ENCODE peak calls at places on chromosomes 3 and 15, in seven cellular contexts. L, G, F, Q, V, A and K are unnamed samples. For H3K27me3 and H3K4me1, the result is how much of the 10 kb centered on the place peaks cover.

GRCh38 chr15:36810656-36811449 is 231.4 kb downstream of the CDIN1 start:
- DNase-seq in V (no peak), L (no peak), A (peak), G (no peak), F (no peak), Q (peak), K (no peak)

GRCh38 chr15:38130739-38131498 is 121.7 kb upstream of the SPRED1 start:
- DNase-seq in F (peak), Q (peak), A (no peak), L (peak), V (no peak), G (peak), K (peak)

GRCh38 chr3:127409421-127410136 is 121.7 kb upstream of the PRR20G start:
- DNase-seq in F (no peak), L (no peak), G (no peak), Q (no peak), A (no peak), V (no peak), K (peak)

GRCh38 chr3:46517016-46517770 is 19.4 kb downstream of the RTP3 start:
- DNase-seq in L (peak), V (no peak), G (peak), A (no peak), F (no peak), Q (no peak), K (no peak)

GRCh38 chr15:26771917-26772587 is 814 bp downstream of the GABRB3 start:
- DNase-seq in F (no peak), L (no peak), A (peak), V (peak), G (no peak), Q (no peak), K (no peak)

GRCh38 chr15:37019479-37020433 is 80.6 kb downstream of the MEIS2 start:
- DNase-seq in V (no peak), G (no peak), Q (no peak), L (no peak), F (no peak), A (no peak), K (no peak)

GRCh38 chr3:63724987-63725386 is 72.5 kb downstream of the SNTN start:
- DNase-seq in V (no peak), G (peak), A (no peak), Q (peak), F (no peak), L (peak), K (no peak)

GRCh38 chr3:35198857-35199256 is 440.5 kb upstream of the ARPP21 start:
- DNase-seq in V (no peak), A (no peak), G (no peak), Q (no peak), L (no peak), F (no peak), K (no peak)

GRCh38 chr15:76991741-76992645 is 2.9 kb upstream of the PSTPIP1 start:
- DNase-seq in V (no peak), L (no peak), Q (no peak), G (no peak), A (no peak), F (peak), K (no peak)

GRCh38 chr15:44719293-44719999 is 8.1 kb downstream of the B2M start:
- DNase-seq in Q (no peak), L (no peak), A (no peak), V (no peak), G (no peak), F (no peak), K (peak)

GRCh38 chr3:52395503-52395865 is 49.4 kb downstream of the SEMA3G start:
- DNase-seq in V (no peak), A (no peak), G (no peak), L (no peak), F (no peak), Q (no peak), K (no peak)

GRCh38 chr3:149582395-149582794 is 75.4 kb downstream of the WWTR1 start:
- DNase-seq in G (no peak), L (no peak), F (no peak), V (no peak), Q (no peak), A (no peak), K (no peak)

GRCh38 chr3:15797600-15798303 is at the start of gene ANKRD28:
- DNase-seq in L (peak), G (peak), V (peak), F (no peak), Q (peak), A (peak), K (peak)

GRCh38 chr15:25900426-25900825 is 37.3 kb upstream of the ATP10A start:
- DNase-seq in Q (no peak), F (no peak), A (no peak), G (no peak), L (no peak), V (no peak), K (no peak)

GRCh38 chr3:33360136-33360825 is 79.9 kb downstream of the UBP1 start:
- DNase-seq in V (no peak), A (no peak), Q (no peak), F (no peak), G (peak), L (peak), K (no peak)

GRCh38 chr3:134905647-134905935 is 110.5 kb downstream of the EPHB1 start:
- DNase-seq in F (no peak), G (no peak), L (no peak), V (no peak), Q (no peak), A (no peak), K (no peak)

GRCh38 chr3:156120528-156121251 is at the start of gene KCNAB1:
- DNase-seq in F (no peak), L (no peak), A (peak), Q (no peak), G (no peak), V (no peak), K (no peak)

GRCh38 chr15:65344909-65345275 is 32.9 kb downstream of the IGDCC3 start:
- DNase-seq in F (no peak), Q (no peak), V (no peak), L (peak), A (no peak), G (no peak), K (no peak)

GRCh38 chr3:81274671-81275070 is 486.8 kb downstream of the GBE1 start:
- DNase-seq in Q (no peak), F (no peak), A (no peak), G (no peak), V (no peak), L (no peak), K (no peak)

GRCh38 chr3:45123030-45123429 is 23.1 kb downstream of the CDCP1 start:
- DNase-seq in G (peak), V (no peak), L (peak), Q (no peak), F (no peak), A (no peak), K (no peak)

DNA sequence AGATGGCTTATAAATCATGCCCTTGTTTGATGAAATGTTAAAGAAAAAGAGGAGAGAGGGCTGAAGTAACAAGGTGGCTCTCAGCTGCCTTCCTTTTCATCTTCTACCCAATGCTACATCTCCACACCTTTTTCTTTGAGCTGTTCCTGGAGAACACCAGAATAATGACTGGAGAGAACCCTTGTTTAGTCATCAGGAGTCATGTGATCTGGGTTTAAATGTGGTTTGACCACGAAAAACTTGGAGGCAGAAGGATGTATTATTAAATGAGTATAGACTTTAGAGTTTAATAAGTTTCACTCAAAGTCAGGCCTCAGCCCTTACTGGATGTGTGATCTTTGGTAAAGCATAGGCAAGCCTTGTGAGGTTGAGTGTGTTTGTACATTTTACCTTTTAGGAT is 230.3 kb upstream of the TBL1XR1 start:
- DNase-seq in L (peak), A (no peak), G (no peak), Q (no peak), V (no peak), F (no peak), K (no peak)
- H3K4me3 ChIP-seq in L (no peak), A (no peak), G (no peak), Q (no peak), V (no peak), F (no peak), K (no peak)

DNA sequence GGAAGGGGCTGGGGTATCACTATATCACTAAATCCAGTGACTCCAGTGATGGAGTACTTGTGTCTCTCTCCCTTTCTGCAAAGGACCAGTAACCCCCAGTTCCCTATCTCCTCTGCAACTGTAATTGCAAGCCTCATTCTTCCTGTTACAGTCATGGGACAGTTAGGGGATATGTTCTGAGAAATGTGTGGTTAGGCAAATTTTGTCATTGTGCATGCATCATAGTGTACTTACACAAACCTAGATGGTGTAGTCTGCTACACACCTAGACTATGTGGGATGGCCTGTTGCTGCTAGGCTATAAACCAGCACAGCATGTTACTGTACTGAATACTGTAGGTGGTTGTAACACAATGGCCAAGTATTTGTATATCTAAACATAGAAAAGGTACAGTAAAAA is 2.2 kb downstream of the VPS8 start:
- DNase-seq in V (no peak), Q (no peak), G (no peak), A (no peak), L (no peak), F (no peak), K (no peak)
- H3K27me3 ChIP-seq in V (under half), Q (under half), G (under half), A (under half), L (under half), F (under half), K (under half)

GRCh38 chr15:101020451-101020850 is 101.3 kb downstream of the LRRK1 start:
- DNase-seq in Q (no peak), A (no peak), V (no peak), G (no peak), F (no peak), L (no peak), K (peak)

GRCh38 chr15:101017935-101018849 is 99.0 kb downstream of the LRRK1 start:
- DNase-seq in F (peak), G (no peak), L (no peak), Q (no peak), A (no peak), V (no peak), K (peak)

GRCh38 chr15:101017041-101017754 is 98.0 kb downstream of the LRRK1 start:
- DNase-seq in A (no peak), V (no peak), G (no peak), Q (peak), L (no peak), F (peak), K (peak)

GRCh38 chr15:101020945-101021344 is 101.8 kb downstream of the LRRK1 start:
- DNase-seq in A (no peak), L (no peak), V (no peak), Q (no peak), G (no peak), F (peak), K (peak)

GRCh38 chr15:101019351-101019750 is 100.2 kb downstream of the LRRK1 start:
- DNase-seq in Q (no peak), V (no peak), F (peak), A (no peak), G (no peak), L (no peak), K (peak)
- H3K4me1 ChIP-seq in Q (under half), V (under half), F (under half), A (under half), G (under half), L (under half), K (under half)

DNA sequence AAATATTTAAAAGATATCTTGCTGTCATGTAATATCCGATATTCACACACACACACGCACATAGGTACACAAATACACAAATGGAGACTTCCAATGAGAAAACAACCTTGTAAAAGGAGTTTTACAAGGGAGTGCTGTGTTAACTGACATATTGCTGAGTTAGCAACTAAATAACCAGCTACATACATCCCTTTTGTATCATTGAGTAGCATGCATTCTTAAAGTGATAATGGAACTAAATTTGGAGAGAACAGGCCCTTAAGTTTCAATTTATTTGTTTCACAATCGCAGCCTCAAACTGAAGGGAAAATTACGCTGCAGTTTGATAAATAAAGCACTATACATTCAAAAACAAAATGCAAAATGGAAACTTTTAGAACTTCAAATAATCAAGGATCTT is 1046.0 kb upstream of the NR2F2 start:
- DNase-seq in G (no peak), Q (no peak), L (no peak), V (no peak), F (no peak), A (no peak), K (no peak)
- H3K4me3 ChIP-seq in G (no peak), Q (no peak), L (no peak), V (no peak), F (no peak), A (no peak), K (no peak)

GRCh38 chr3:181695661-181696491 is 15.8 kb upstream of the SOX2 start:
- DNase-seq in A (no peak), F (no peak), V (no peak), G (no peak), Q (no peak), L (no peak), K (no peak)
- H3K27me3 ChIP-seq in A (under half), F (half or more), V (under half), G (under half), Q (under half), L (under half), K (half or more)

DNA sequence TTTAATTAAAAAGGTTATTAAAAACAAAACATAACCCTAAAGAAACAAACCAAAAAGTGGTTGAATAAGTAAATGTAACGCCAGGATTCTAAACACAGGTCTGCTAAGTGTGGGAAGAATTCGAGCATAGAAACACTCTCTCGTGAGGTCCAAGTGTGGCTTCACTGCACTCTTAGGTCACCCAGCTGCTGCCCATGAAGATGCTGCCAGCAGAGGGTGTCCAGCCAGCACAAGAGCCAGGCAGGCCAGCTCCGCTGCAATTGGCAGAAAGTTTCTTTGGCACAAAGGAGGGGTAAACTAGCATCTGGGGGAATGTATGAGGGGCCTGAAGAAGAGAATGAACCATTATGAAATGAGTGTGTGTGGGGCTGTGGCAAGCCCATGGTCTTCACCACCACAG is 215.7 kb upstream of the FEZF2 start:
- DNase-seq in V (no peak), G (no peak), A (no peak), L (no peak), Q (no peak), F (no peak), K (no peak)
- H3K4me1 ChIP-seq in V (under half), G (under half), A (under half), L (under half), Q (under half), F (under half), K (under half)

GRCh38 chr3:177281292-177281942 is 84.1 kb upstream of the TBL1XR1 start:
- DNase-seq in A (no peak), G (no peak), F (no peak), V (no peak), L (no peak), Q (peak), K (no peak)
- H3K4me3 ChIP-seq in A (no peak), G (no peak), F (no peak), V (no peak), L (no peak), Q (no peak), K (no peak)

DNA sequence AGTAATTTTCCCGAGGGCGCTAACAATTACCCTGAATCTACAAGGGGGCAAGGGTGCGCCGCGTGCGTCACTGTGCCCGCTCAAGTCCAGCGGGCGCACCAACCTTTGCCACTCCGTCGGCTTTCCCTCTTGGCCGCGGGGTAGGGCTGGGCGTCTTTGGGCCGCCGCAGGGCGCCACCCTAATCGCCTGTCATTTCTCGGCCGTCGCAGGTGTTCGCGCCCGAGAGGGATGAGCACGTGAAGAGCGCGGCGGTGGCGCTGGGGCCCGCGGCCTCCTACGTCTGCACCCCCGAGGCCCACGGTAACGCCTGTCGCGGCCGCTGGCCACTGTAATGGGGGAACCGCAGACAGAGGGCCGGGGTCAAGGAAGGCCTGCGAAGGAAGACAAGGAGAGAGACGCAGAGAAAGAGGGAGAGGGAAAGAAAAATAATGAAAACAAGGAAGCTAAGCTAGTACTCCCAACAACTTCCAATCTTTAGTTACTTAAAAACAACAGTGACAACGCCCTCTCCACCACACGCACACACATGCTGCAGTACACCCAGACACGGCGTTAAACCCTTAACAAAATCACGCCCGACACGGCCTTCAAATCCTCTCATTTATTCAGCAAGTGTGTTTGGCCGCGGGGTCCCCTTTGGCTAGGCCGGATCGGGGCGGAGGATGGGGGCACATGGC is 3.8 kb downstream of the SKOR1 start:
- DNase-seq in L (no peak), A (no peak), V (no peak), G (no peak), F (no peak), Q (no peak), K (no peak)
- H3K27me3 ChIP-seq in L (half or more), A (under half), V (half or more), G (under half), F (half or more), Q (half or more), K (half or more)

GRCh38 chr15:27867861-27868260 is 231.3 kb downstream of the OCA2 start:
- DNase-seq in L (no peak), A (no peak), F (no peak), V (no peak), G (no peak), Q (no peak), K (no peak)
- H3K4me1 ChIP-seq in L (under half), A (under half), F (under half), V (under half), G (under half), Q (under half), K (under half)

GRCh38 chr3:121974601-121975111 is 47.4 kb downstream of the ILDR1 start:
- DNase-seq in Q (no peak), A (no peak), G (peak), L (peak), F (no peak), V (no peak), K (no peak)

GRCh38 chr3:121969631-121970030 is 52.4 kb downstream of the ILDR1 start:
- DNase-seq in Q (no peak), V (no peak), G (peak), F (no peak), L (peak), A (no peak), K (no peak)

GRCh38 chr3:121975702-121976302 is 46.2 kb downstream of the ILDR1 start:
- DNase-seq in L (peak), A (no peak), V (no peak), Q (no peak), G (no peak), F (no peak), K (no peak)

GRCh38 chr3:121970047-121970446 is 52.0 kb downstream of the ILDR1 start:
- DNase-seq in G (peak), L (peak), V (no peak), Q (no peak), A (no peak), F (no peak), K (no peak)
- H3K4me3 ChIP-seq in G (no peak), L (no peak), V (no peak), Q (no peak), A (no peak), F (no peak), K (no peak)